ENCODE peak calls at places on chromosomes 3 and 15, in six cellular contexts. G, N, C, O, I and Y are unnamed samples.

GRCh38 chr3:131361464-131362421 is 19.8 kb upstream of the NUDT16 start:
- DNase-seq in C (peak), I (no peak), O (peak), N (peak), G (no peak), Y (no peak)

GRCh38 chr3:117059054-117059989 is 349.7 kb downstream of the TUSC7 start:
- DNase-seq in N (no peak), O (no peak), I (no peak), C (no peak), G (no peak), Y (no peak)

GRCh38 chr3:55202320-55202719 is 274.5 kb upstream of the LRTM1 start:
- DNase-seq in O (no peak), I (peak), N (no peak), C (no peak), G (peak), Y (no peak)

GRCh38 chr3:23035927-23036640 is 167.0 kb upstream of the UBE2E2 start:
- DNase-seq in O (no peak), I (no peak), N (no peak), G (no peak), C (no peak), Y (no peak)

GRCh38 chr15:92000709-92001108 is 147.2 kb downstream of the SLCO3A1 start:
- DNase-seq in N (no peak), I (no peak), O (no peak), G (no peak), C (no peak), Y (no peak)

GRCh38 chr3:157738441-157738840 is 235.2 kb upstream of the VEPH1 start:
- DNase-seq in N (no peak), C (no peak), G (peak), I (no peak), O (no peak), Y (no peak)

GRCh38 chr3:129121016-129121791 is 400 bp downstream of the RAB43 start:
- DNase-seq in G (no peak), O (no peak), C (no peak), I (no peak), N (no peak), Y (peak)

GRCh38 chr3:120773932-120774331 is 31.4 kb downstream of the GTF2E1 start:
- DNase-seq in O (no peak), C (no peak), I (no peak), N (no peak), G (no peak), Y (no peak)

GRCh38 chr3:36701903-36702374 is 62.4 kb downstream of the DCLK3 start:
- DNase-seq in O (no peak), I (peak), N (no peak), C (no peak), G (peak), Y (no peak)

GRCh38 chr3:102449341-102449740 is 14.5 kb downstream of the ZPLD1 start:
- DNase-seq in C (no peak), I (no peak), G (no peak), O (no peak), N (no peak), Y (no peak)

GRCh38 chr15:40776537-40777141 is 6.9 kb downstream of the C15orf62 start:
- DNase-seq in I (no peak), C (peak), G (peak), O (no peak), N (no peak), Y (peak)

GRCh38 chr3:170634663-170635096 is 48.8 kb upstream of the SLC7A14 start:
- DNase-seq in N (no peak), O (peak), G (no peak), I (no peak), C (no peak), Y (no peak)

GRCh38 chr3:66113542-66113941 is 74.8 kb upstream of the MAGI1 start:
- DNase-seq in C (no peak), I (no peak), G (no peak), N (no peak), O (no peak), Y (no peak)

GRCh38 chr3:142857056-142857455 is 31.8 kb downstream of the PCOLCE2 start:
- DNase-seq in I (no peak), G (no peak), N (no peak), C (no peak), O (no peak), Y (no peak)

GRCh38 chr3:179113903-179114302 is 34.3 kb upstream of the PIK3CA start:
- DNase-seq in G (no peak), N (no peak), I (no peak), C (no peak), O (no peak), Y (no peak)

GRCh38 chr15:73600413-73601050 is 32.7 kb downstream of the NPTN start:
- DNase-seq in I (no peak), O (no peak), C (no peak), N (no peak), G (no peak), Y (no peak)

GRCh38 chr15:62059818-62060115 is 480 bp downstream of the VPS13C start:
- DNase-seq in N (peak), G (no peak), I (no peak), O (peak), C (peak), Y (peak)

GRCh38 chr15:98330692-98331435 is 317.5 kb upstream of the IGF1R start:
- DNase-seq in C (no peak), N (no peak), G (no peak), O (no peak), I (no peak), Y (no peak)

GRCh38 chr3:69326821-69327433 is 59.0 kb downstream of the FRMD4B start:
- DNase-seq in I (no peak), N (no peak), C (no peak), G (no peak), O (peak), Y (no peak)

GRCh38 chr3:179961081-179962078 is 75.4 kb downstream of the PEX5L start:
- DNase-seq in I (no peak), C (no peak), O (peak), G (no peak), N (no peak), Y (no peak)

GRCh38 chr3:127739347-127740135 is 66.8 kb downstream of the ABTB1 start:
- DNase-seq in I (no peak), C (no peak), G (no peak), N (no peak), O (no peak), Y (no peak)

GRCh38 chr3:41265823-41266273 is 66.5 kb downstream of the CTNNB1 start:
- DNase-seq in C (no peak), I (peak), O (no peak), G (no peak), N (no peak), Y (no peak)

GRCh38 chr3:10417849-10418248 is 87.5 kb downstream of the ATP2B2 start:
- DNase-seq in G (no peak), C (no peak), I (no peak), O (peak), N (no peak), Y (no peak)

GRCh38 chr15:50828610-50829206 is 63.2 kb upstream of the SPPL2A start:
- DNase-seq in I (peak), O (no peak), C (no peak), G (peak), N (no peak), Y (no peak)

GRCh38 chr3:52512105-52512504 is 17.0 kb downstream of the STAB1 start:
- DNase-seq in I (no peak), G (no peak), N (no peak), O (no peak), C (no peak), Y (no peak)

GRCh38 chr3:113234688-113235260 is 23.4 kb downstream of the BOC start:
- DNase-seq in C (no peak), O (no peak), G (no peak), I (no peak), N (no peak), Y (no peak)

GRCh38 chr3:13502791-13503060 is 22.6 kb downstream of the HDAC11 start:
- DNase-seq in O (no peak), N (no peak), C (no peak), G (no peak), I (no peak), Y (no peak)

GRCh38 chr3:35486295-35486694 is 153.0 kb upstream of the ARPP21 start:
- DNase-seq in C (no peak), N (no peak), O (no peak), G (no peak), I (no peak), Y (no peak)

GRCh38 chr3:69435274-69436262 is 49.7 kb upstream of the FRMD4B start:
- DNase-seq in N (no peak), G (no peak), O (peak), C (no peak), I (no peak), Y (no peak)

GRCh38 chr15:39200586-39200985 is 380.3 kb upstream of the THBS1 start:
- DNase-seq in N (no peak), G (no peak), C (no peak), I (no peak), O (no peak), Y (no peak)

GRCh38 chr3:154758109-154758868 is 321.8 kb upstream of the MME start:
- DNase-seq in N (no peak), O (no peak), I (no peak), C (no peak), G (peak), Y (no peak)

GRCh38 chr3:117548600-117548999 is 839.0 kb downstream of the TUSC7 start:
- DNase-seq in I (no peak), O (no peak), N (no peak), C (no peak), G (no peak), Y (no peak)

GRCh38 chr15:92413511-92413910 is 19.8 kb downstream of the ST8SIA2 start:
- DNase-seq in I (no peak), O (no peak), G (no peak), C (no peak), N (no peak), Y (no peak)

GRCh38 chr15:100768501-100768931 is 111.1 kb upstream of the ALDH1A3 start:
- DNase-seq in G (no peak), I (no peak), O (peak), N (no peak), C (no peak), Y (no peak)

GRCh38 chr3:140053011-140053702 is 118.2 kb downstream of the CLSTN2 start:
- DNase-seq in G (no peak), I (no peak), O (no peak), C (no peak), N (no peak), Y (no peak)

GRCh38 chr3:140053794-140054193 is 118.8 kb downstream of the CLSTN2 start:
- DNase-seq in O (no peak), C (no peak), N (no peak), G (no peak), I (no peak), Y (no peak)

GRCh38 chr3:140055032-140055791 is 120.2 kb downstream of the CLSTN2 start:
- DNase-seq in G (no peak), O (no peak), C (no peak), I (no peak), N (no peak), Y (no peak)

GRCh38 chr3:140050396-140050795 is 115.4 kb downstream of the CLSTN2 start:
- DNase-seq in C (no peak), I (no peak), O (no peak), N (no peak), G (no peak), Y (no peak)

DNA sequence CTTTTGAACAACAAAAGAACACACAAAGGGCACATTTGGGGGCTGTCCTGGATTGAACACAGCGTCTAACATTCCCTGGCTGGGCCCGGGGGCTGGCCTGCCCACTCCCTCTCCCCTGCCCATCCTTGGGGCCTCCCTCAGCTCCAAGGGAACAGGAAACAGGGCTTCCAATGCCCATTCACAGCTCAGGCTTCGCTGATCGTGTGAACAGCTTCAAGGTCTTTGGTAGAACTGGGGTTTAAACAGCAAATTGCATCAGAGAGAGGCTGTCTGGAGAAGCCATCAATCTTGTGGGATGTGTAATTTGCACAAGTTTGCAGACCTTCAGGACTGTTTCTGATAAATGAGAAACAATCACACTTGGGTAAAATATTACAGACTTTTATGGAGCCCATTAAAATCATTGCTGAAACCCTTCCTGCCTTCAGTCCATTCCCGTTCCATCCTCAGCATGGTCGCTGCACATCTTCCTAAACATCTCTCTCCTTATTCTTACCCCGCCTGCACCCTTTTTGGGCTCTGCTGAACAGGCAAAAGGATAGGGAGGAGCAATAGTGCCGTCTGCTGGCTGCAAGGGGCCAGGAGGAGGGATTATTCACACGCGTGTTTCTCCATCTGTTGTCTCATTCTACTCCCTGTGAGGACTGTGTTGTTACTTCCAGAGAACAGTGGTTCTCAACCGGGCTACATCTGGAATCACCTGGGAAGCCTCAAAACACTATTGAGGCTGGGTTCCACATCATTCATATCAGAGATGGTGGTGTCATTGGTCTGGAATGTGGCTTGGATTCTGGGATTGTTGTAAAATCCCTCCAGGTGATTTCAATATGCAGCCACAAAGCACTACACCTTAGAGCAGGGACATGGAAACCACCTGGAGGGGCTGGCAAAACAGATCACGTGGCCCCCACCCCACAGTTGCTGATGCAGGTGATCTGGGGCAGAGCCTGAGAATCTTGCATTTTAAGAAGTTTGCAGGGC is 116.3 kb downstream of the CLSTN2 start:
- DNase-seq in C (no peak), I (no peak), G (no peak), N (no peak), O (no peak), Y (no peak)
- TF ChIP-seq CTCF in C (no peak), I (no peak), G (peak), N (no peak), O (peak), Y (no peak)

GRCh38 chr3:187957209-187957981 is 196.6 kb upstream of the LPP start:
- DNase-seq in C (no peak), G (no peak), I (no peak), N (no peak), O (no peak), Y (no peak)

GRCh38 chr3:187958432-187959003 is 195.4 kb upstream of the LPP start:
- DNase-seq in C (no peak), O (no peak), N (no peak), I (no peak), G (no peak), Y (peak)

GRCh38 chr3:187952849-187953248 is 201.1 kb upstream of the LPP start:
- DNase-seq in C (no peak), O (no peak), N (no peak), G (no peak), I (no peak), Y (no peak)

GRCh38 chr3:187954486-187955075 is 199.4 kb upstream of the LPP start:
- DNase-seq in C (no peak), N (no peak), I (peak), G (peak), O (no peak), Y (no peak)

DNA sequence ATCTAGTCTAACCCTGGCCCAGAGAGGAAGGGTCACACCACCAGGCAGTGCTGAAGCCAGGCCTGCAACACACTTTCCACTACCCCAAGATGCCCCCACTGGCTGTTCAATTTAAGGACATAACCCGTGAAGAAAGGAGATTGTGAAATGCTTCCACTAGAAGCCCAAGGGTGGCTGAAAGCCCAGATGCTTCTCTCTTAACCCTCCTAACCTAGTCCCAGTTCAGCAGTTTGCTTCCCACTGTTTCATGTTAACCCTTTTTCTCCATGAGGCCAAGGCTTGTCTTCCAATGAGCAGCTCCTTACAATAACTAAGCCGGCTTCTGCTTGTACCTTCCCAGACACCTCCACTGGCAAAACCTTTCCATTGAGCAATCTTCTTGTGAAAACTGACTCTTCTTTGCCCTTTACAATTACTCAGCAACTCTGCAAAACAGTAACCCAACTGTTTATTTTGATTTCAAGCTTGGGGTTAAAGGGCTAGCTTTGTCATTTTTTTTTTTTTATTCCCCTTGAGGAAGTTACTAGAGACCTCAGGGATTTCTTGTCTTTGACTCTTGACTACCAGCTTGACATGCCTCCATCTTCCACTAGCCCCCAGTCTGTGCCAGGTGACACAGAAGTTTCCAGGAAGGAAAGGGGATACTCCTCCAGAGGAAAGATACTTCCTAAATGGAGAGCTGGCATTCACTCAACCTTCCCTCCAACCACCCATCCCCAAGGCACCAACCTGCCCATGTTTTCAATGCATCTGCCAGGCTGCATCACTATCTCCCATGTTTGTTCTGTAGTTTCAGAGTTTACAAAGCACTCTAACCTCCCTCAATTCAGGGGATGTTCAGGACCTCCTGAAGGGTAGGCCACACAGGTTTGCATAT is 198.6 kb upstream of the LPP start:
- DNase-seq in C (peak), G (peak), N (peak), I (peak), O (no peak), Y (no peak)
- TF ChIP-seq CTCF in C (no peak), G (no peak), N (no peak), I (no peak), O (no peak), Y (no peak)

GRCh38 chr3:119342176-119342575 is 48.0 kb downstream of the ARHGAP31 start:
- DNase-seq in G (no peak), C (no peak), N (no peak), I (no peak), O (no peak), Y (no peak)

GRCh38 chr3:119346076-119346496 is 51.9 kb downstream of the ARHGAP31 start:
- DNase-seq in I (no peak), N (no peak), C (no peak), G (no peak), O (no peak), Y (no peak)

GRCh38 chr3:119347036-119347435 is 52.9 kb downstream of the ARHGAP31 start:
- DNase-seq in N (no peak), O (no peak), G (no peak), C (no peak), I (no peak), Y (no peak)

GRCh38 chr3:119340436-119340835 is 46.3 kb downstream of the ARHGAP31 start:
- DNase-seq in N (no peak), I (no peak), O (no peak), G (no peak), C (no peak), Y (no peak)

GRCh38 chr3:119343719-119344118 is 49.5 kb downstream of the ARHGAP31 start:
- DNase-seq in I (no peak), O (peak), G (no peak), N (no peak), C (no peak), Y (no peak)
- TF ChIP-seq CTCF in I (no peak), O (no peak), G (no peak), N (no peak), C (no peak), Y (no peak)

DNA sequence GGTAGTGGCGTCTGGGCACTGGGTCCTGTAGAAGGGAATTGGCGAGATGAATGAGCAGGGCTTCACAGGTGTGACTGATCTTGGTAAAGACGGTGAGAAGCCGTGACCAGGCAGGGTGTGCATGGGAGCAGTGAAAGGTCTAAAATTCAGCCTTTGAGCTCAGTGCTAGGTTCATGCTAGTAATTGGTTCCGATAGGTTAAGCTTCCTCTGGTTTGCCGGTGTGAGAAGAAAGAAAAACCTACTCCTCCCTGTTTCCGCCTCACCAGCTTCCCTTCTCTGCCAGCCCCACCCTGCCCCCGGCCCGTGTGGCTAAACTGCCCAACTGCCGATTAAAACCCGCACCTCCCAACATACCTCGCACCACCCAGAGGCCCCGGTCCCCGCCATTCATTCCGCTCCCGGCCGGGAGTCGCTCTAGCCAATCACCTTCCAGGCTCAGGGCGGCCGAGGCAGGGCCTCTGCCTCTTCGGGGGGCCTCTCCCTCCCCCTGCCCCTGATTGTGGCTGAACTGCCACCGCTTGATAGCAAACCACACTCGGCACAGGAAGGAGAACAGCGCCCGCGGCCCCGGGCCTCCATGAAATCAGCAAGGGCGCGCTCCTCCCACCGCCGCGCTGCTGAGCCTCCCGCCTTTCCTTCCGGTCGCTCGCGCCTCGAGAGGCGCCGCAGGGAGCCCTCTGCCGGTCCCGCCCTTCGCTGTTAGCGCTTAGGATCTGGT is 7.3 kb upstream of the NRROS start:
- DNase-seq in O (peak), I (no peak), C (peak), N (peak), G (no peak), Y (peak)
- TF ChIP-seq CTCF in O (peak), I (peak), C (peak), N (no peak), G (peak), Y (no peak)